ENCODE peak calls at places on chromosomes 1 and 21, in nine cellular contexts. B is HFF-Myc, Q is GM12865, D is choroid plexus epithelial cell, V is neural crest cell, E is GM20000, W is sigmoid colon, M is Panc1, J is HepG2. T is an unnamed sample.
A peak's percentile ranks its signal among the peaks of the same experiment; 100 is the strongest.

GRCh38 chr1:238485062-238485905 is 594.6 kb upstream of the ZP4 start:
- DNase-seq in B (peak; percentile 0), Q (no peak), D (peak; percentile 95), V (peak; percentile 18), E (no peak), W (no peak), M (no peak), J (no peak), T (no peak)

GRCh38 chr1:64042331-64043100 is 160.9 kb upstream of the UBE2U start:
- DNase-seq in B (peak; percentile 76), Q (no peak), D (peak; percentile 99), V (no peak), E (no peak), W (peak; percentile 74), M (no peak), J (no peak), T (peak; percentile 47)

GRCh38 chr1:41020654-41021053 is 871 bp downstream of the SLFNL1 start:
- DNase-seq in B (no peak), Q (no peak), D (no peak), V (no peak), E (no peak), W (no peak), M (no peak), J (no peak), T (no peak)

GRCh38 chr1:117572546-117572945 is 33.3 kb upstream of the TENT5C start:
- DNase-seq in B (no peak), Q (no peak), D (no peak), V (no peak), E (no peak), W (no peak), M (no peak), J (no peak), T (peak; percentile 22)

GRCh38 chr1:95089888-95090287 is 17.1 kb upstream of the ALG14 start:
- DNase-seq in B (no peak), Q (no peak), D (no peak), V (no peak), E (no peak), W (no peak), M (no peak), J (no peak), T (no peak)

GRCh38 chr1:240942901-240943300 is 330.9 kb upstream of the GREM2 start:
- DNase-seq in B (no peak), Q (no peak), D (no peak), V (no peak), E (no peak), W (no peak), M (no peak), J (no peak), T (no peak)

GRCh38 chr1:36304970-36305914 is 926 bp upstream of the SH3D21 start:
- DNase-seq in B (no peak), Q (no peak), D (no peak), V (no peak), E (no peak), W (peak; percentile 47), M (no peak), J (peak; percentile 15), T (no peak)

GRCh38 chr1:160954158-160955104 is at the start of gene ITLN2:
- DNase-seq in B (no peak), Q (peak; percentile 73), D (peak; percentile 58), V (peak; percentile 40), E (peak; percentile 75), W (no peak), M (peak; percentile 22), J (peak; percentile 67), T (peak; percentile 49)

GRCh38 chr21:28099296-28099695 is 893.4 kb downstream of the LTN1 start:
- DNase-seq in B (no peak), Q (no peak), D (peak; percentile 21), V (no peak), E (no peak), W (peak; percentile 77), M (no peak), J (no peak), T (no peak)

GRCh38 chr1:38183747-38184146 is 137.2 kb upstream of the POU3F1 start:
- DNase-seq in B (no peak), Q (no peak), D (no peak), V (no peak), E (no peak), W (no peak), M (no peak), J (no peak), T (no peak)

GRCh38 chr1:209383422-209383821 is 200.1 kb upstream of the CAMK1G start:
- DNase-seq in B (no peak), Q (no peak), D (no peak), V (no peak), E (no peak), W (no peak), M (no peak), J (no peak), T (no peak)

GRCh38 chr1:178503849-178504248 is 7.1 kb upstream of the CLEC20A start:
- DNase-seq in B (no peak), Q (no peak), D (no peak), V (no peak), E (no peak), W (no peak), M (no peak), J (no peak), T (no peak)

GRCh38 chr1:21255284-21255942 is 34.9 kb downstream of the ECE1 start:
- DNase-seq in B (peak; percentile 76), Q (peak; percentile 84), D (peak; percentile 90), V (peak; percentile 95), E (peak; percentile 74), W (peak; percentile 93), M (no peak), J (peak; percentile 81), T (peak; percentile 67)

GRCh38 chr1:55180075-55180670 is 35.0 kb downstream of the USP24 start:
- DNase-seq in B (no peak), Q (no peak), D (no peak), V (no peak), E (no peak), W (no peak), M (no peak), J (no peak), T (no peak)

GRCh38 chr1:2587071-2587859 is 688 bp downstream of the PRXL2B start:
- DNase-seq in B (no peak), Q (peak; percentile 33), D (peak; percentile 26), V (no peak), E (peak; percentile 48), W (no peak), M (no peak), J (no peak), T (no peak)

GRCh38 chr1:198186916-198187580 is 30.2 kb downstream of the NEK7 start:
- DNase-seq in B (no peak), Q (no peak), D (no peak), V (no peak), E (no peak), W (no peak), M (no peak), J (no peak), T (no peak)

GRCh38 chr1:246647113-246647512 is 77.1 kb upstream of the SCCPDH start:
- DNase-seq in B (peak; percentile 35), Q (no peak), D (peak; percentile 85), V (peak; percentile 13), E (no peak), W (peak; percentile 77), M (no peak), J (no peak), T (no peak)
- TF ChIP-seq CTCF in B (peak; percentile 60), Q (no peak), D (peak; percentile 88), V (peak; percentile 59), E (no peak), W (peak; percentile 46), M (peak; percentile 67), J (peak; percentile 25), T (no peak)

GRCh38 chr1:156601122-156601830 is at the start of gene GPATCH4:
- DNase-seq in B (peak; percentile 87), Q (peak; percentile 91), D (peak; percentile 93), V (peak; percentile 66), E (peak; percentile 76), W (peak; percentile 91), M (no peak), J (peak; percentile 73), T (peak; percentile 35)
- TF ChIP-seq CTCF in B (no peak), Q (no peak), D (no peak), V (no peak), E (no peak), W (no peak), M (no peak), J (no peak), T (no peak)

DNA sequence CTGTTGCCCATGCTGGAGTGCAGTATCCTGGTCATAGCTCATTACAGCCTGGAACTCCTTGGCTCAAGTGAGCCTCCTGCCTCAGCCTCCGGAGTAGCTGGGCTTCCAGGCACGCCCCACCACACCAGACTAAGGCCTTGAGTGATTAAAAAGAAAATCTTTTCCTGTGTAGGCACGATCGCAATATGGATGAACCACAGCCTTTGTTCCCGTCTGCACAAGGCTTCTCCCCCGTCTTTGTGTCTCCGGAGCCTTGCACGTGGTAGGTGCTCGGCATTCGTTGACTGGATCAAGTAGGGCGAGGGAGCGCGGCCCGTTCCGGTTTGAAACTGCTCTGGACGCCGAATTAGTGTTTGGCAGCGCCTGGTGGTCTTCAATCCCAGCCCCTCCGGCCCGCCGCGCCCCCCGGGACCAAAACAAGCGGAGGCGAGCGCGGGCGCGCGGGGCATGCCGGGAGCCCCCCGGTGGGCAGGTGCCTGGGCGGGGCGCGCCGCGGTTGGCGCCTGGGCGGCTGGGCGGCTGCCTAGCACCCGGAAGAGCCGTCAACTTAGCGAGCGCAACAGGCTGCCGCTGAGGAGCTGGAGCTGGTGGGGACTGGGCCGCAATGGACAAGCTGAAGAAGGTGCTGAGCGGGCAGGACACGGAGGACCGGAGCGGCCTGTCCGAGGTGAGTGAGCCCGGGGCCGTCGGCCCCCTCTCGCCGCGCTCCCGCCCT is at the start of gene SFT2D2:
- DNase-seq in B (no peak), Q (peak; percentile 91), D (peak; percentile 74), V (peak; percentile 64), E (peak; percentile 94), W (peak; percentile 88), M (peak; percentile 42), J (peak; percentile 55), T (peak; percentile 76)
- TF ChIP-seq CTCF in B (no peak), Q (no peak), D (no peak), V (no peak), E (no peak), W (no peak), M (no peak), J (no peak), T (no peak)

GRCh38 chr1:206923961-206924548 is 2.3 kb upstream of the FCMR start:
- DNase-seq in B (no peak), Q (peak; percentile 44), D (no peak), V (no peak), E (no peak), W (no peak), M (no peak), J (no peak), T (no peak)

GRCh38 chr1:206926286-206926685 is 4.5 kb upstream of the FCMR start:
- DNase-seq in B (no peak), Q (no peak), D (no peak), V (no peak), E (no peak), W (no peak), M (no peak), J (no peak), T (no peak)

GRCh38 chr1:206925116-206925736 is 3.5 kb upstream of the FCMR start:
- DNase-seq in B (no peak), Q (peak; percentile 97), D (no peak), V (no peak), E (peak; percentile 77), W (no peak), M (no peak), J (peak; percentile 38), T (no peak)

GRCh38 chr1:206923009-206923960 is 1.5 kb upstream of the FCMR start:
- DNase-seq in B (no peak), Q (peak; percentile 93), D (no peak), V (no peak), E (peak; percentile 76), W (no peak), M (no peak), J (no peak), T (no peak)

GRCh38 chr1:206924549-206925115 is 2.9 kb upstream of the FCMR start:
- DNase-seq in B (no peak), Q (peak; percentile 86), D (no peak), V (no peak), E (peak; percentile 42), W (no peak), M (no peak), J (no peak), T (no peak)
- TF ChIP-seq CTCF in B (no peak), Q (no peak), D (no peak), V (no peak), E (no peak), W (no peak), M (no peak), J (no peak), T (no peak)

T was measured in mesothelial cell of epicardium.